ENCODE peak calls at places on chromosomes 12 and 14, in ten cellular contexts. Y, J, R, T, N, D, C, M, V and O are unnamed samples.
A peak's percentile ranks its signal among the peaks of the same experiment; 100 is the strongest.

GRCh38 chr12:127193341-127193740 is 1073.6 kb upstream of the TMEM132C start:
- DNase-seq in J (no peak), Y (no peak), C (no peak), D (no peak), M (no peak), R (no peak), T (no peak), N (no peak), V (no peak), O (no peak)

GRCh38 chr14:55339770-55340169 is 68.5 kb downstream of the FBXO34 start:
- DNase-seq in Y (no peak), J (no peak), R (no peak), N (no peak), D (peak; percentile 23), V (no peak), M (no peak), C (no peak), T (peak; percentile 58), O (no peak)

GRCh38 chr14:51680031-51680430 is 28.3 kb downstream of the FRMD6 start:
- DNase-seq in T (no peak), N (no peak), Y (peak; percentile 38), R (no peak), D (no peak), V (no peak), C (no peak), M (no peak), J (no peak), O (no peak)

GRCh38 chr12:71439613-71440392 is at the start of gene LGR5:
- DNase-seq in V (no peak), J (peak; percentile 39), R (no peak), D (peak; percentile 48), N (peak; percentile 43), M (peak; percentile 77), Y (peak; percentile 25), C (no peak), T (peak; percentile 23), O (peak; percentile 17)

GRCh38 chr12:96070670-96071279 is 35.4 kb upstream of the LTA4H start:
- DNase-seq in N (peak; percentile 41), J (no peak), R (peak; percentile 96), V (no peak), M (peak; percentile 47), T (no peak), Y (peak; percentile 30), C (no peak), D (peak; percentile 28), O (no peak)

GRCh38 chr14:75769047-75769685 is 108.1 kb downstream of the TTLL5 start:
- DNase-seq in Y (no peak), N (peak; percentile 6), M (no peak), D (peak; percentile 78), J (no peak), R (no peak), C (no peak), V (no peak), T (no peak), O (no peak)

GRCh38 chr14:102554835-102555819 is 37.3 kb upstream of the RCOR1 start:
- DNase-seq in N (peak; percentile 67), R (no peak), M (peak; percentile 98), V (no peak), D (peak; percentile 44), T (peak; percentile 69), Y (no peak), C (no peak), J (peak; percentile 31), O (peak; percentile 47)

GRCh38 chr12:105561981-105562726 is 231.7 kb downstream of the C12orf75 start:
- DNase-seq in J (no peak), T (no peak), Y (peak; percentile 86), R (no peak), C (peak; percentile 76), V (no peak), D (peak; percentile 91), M (no peak), N (peak; percentile 92), O (peak; percentile 15)

GRCh38 chr14:92581206-92581605 is 67.6 kb downstream of the RIN3 start:
- DNase-seq in T (no peak), Y (no peak), N (no peak), C (no peak), M (no peak), D (no peak), J (no peak), V (no peak), R (no peak), O (no peak)

GRCh38 chr14:39762576-39763401 is 330.6 kb upstream of the FBXO33 start:
- DNase-seq in C (no peak), N (no peak), D (no peak), T (peak; percentile 19), J (no peak), Y (no peak), M (no peak), R (no peak), V (no peak), O (no peak)

GRCh38 chr14:71638523-71639196 is 293.6 kb upstream of the RGS6 start:
- DNase-seq in C (no peak), M (no peak), D (no peak), T (no peak), V (no peak), N (no peak), J (no peak), Y (no peak), R (no peak), O (no peak)

GRCh38 chr14:59246566-59246965 is 58.1 kb downstream of the DAAM1 start:
- DNase-seq in M (no peak), C (no peak), T (no peak), N (no peak), V (no peak), J (no peak), R (no peak), D (peak; percentile 54), Y (no peak), O (no peak)

GRCh38 chr12:88163371-88163770 is 21.3 kb downstream of the TMTC3 start:
- DNase-seq in N (no peak), J (no peak), C (no peak), V (no peak), T (no peak), R (no peak), Y (no peak), D (no peak), M (no peak), O (no peak)

GRCh38 chr12:41011939-41012338 is 176.2 kb upstream of the PDZRN4 start:
- DNase-seq in J (no peak), R (no peak), D (no peak), N (no peak), C (no peak), T (no peak), V (no peak), M (no peak), Y (no peak), O (no peak)